ENCODE peak calls at places on chromosomes 6 and 20, in nine cellular contexts. S is H9, Y is cardiac fibroblast, Z is transverse colon, M is A549, A is astrocyte of the spinal cord, T is adrenal gland, X is nephron progenitor cell, U is BJ. N is an unnamed sample.

GRCh38 chr6:38805682-38806081 is 90.6 kb downstream of the DNAH8 start:
- DNase-seq in S (no peak), Y (no peak), Z (no peak), M (no peak), A (no peak), T (no peak), X (no peak), U (no peak), N (no peak)

GRCh38 chr6:81736428-81736827 is 16.1 kb downstream of the TENT5A start:
- DNase-seq in S (no peak), Y (no peak), Z (no peak), M (no peak), A (no peak), T (no peak), X (no peak), U (no peak), N (no peak)

GRCh38 chr6:118313208-118313607 is 234.9 kb upstream of the PLN start:
- DNase-seq in S (no peak), Y (no peak), Z (no peak), M (no peak), A (no peak), T (no peak), X (no peak), U (no peak), N (no peak)

GRCh38 chr6:106056060-106056737 is 29.9 kb upstream of the PRDM1 start:
- DNase-seq in S (no peak), Y (no peak), Z (no peak), M (no peak), A (no peak), T (no peak), X (no peak), U (no peak), N (no peak)

GRCh38 chr20:4046926-4047325 is 31.6 kb upstream of the RNF24 start:
- DNase-seq in S (no peak), Y (no peak), Z (no peak), M (no peak), A (no peak), T (no peak), X (no peak), U (no peak), N (no peak)

GRCh38 chr6:130775421-130776012 is 51.7 kb upstream of the SMLR1 start:
- DNase-seq in S (no peak), Y (no peak), Z (no peak), M (no peak), A (no peak), T (no peak), X (no peak), U (no peak), N (no peak)

GRCh38 chr6:163820745-163821456 is 406.4 kb downstream of the QKI start:
- DNase-seq in S (no peak), Y (no peak), Z (no peak), M (no peak), A (no peak), T (no peak), X (no peak), U (no peak), N (peak; percentile 33)

GRCh38 chr20:48102821-48103635 is 317.7 kb upstream of the SULF2 start:
- DNase-seq in S (no peak), Y (peak; percentile 87), Z (no peak), M (no peak), A (peak; percentile 2), T (no peak), X (no peak), U (no peak), N (peak; percentile 32)

GRCh38 chr6:12313992-12314589 is 23.9 kb downstream of the EDN1 start:
- DNase-seq in S (no peak), Y (peak; percentile 47), Z (peak; percentile 38), M (peak; percentile 95), A (no peak), T (no peak), X (no peak), U (no peak), N (no peak)

GRCh38 chr6:105459049-105459448 is 56.2 kb upstream of the PREP start:
- DNase-seq in S (no peak), Y (no peak), Z (no peak), M (no peak), A (peak; percentile 26), T (no peak), X (no peak), U (no peak), N (no peak)

GRCh38 chr6:4323322-4323721 is 187.9 kb upstream of the ECI2 start:
- DNase-seq in S (no peak), Y (no peak), Z (no peak), M (no peak), A (no peak), T (no peak), X (no peak), U (no peak), N (no peak)

GRCh38 chr6:112618796-112619195 is 271.7 kb downstream of the RFPL4B start:
- DNase-seq in S (peak; percentile 36), Y (no peak), Z (no peak), M (no peak), A (no peak), T (no peak), X (peak; percentile 11), U (no peak), N (peak; percentile 26)
- TF ChIP-seq CTCF in S (peak; percentile 63), Y (no peak), Z (no peak), M (no peak), A (peak; percentile 6), T (no peak), X (no peak), U (peak; percentile 35), N (no peak)

DNA sequence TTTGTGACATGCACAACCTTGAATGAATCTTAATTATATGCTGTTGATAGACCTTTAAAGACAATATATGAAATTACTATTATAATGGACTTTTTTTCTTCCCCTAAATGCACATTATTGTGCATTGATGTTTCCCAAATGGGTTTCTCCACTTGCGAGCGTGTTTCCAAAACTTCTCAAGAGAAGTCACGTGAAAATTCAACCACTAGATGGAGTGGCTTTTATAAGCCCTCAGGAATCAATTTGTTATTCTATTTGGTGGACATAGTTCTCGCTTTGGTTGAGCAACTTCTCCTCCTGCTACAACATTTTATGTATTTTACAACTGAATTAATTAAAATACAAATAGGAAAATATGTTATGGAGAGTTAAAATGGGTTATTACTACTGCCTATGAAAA is 9.0 kb downstream of the CNR1 start:
- DNase-seq in S (no peak), Y (no peak), Z (no peak), M (no peak), A (no peak), T (no peak), X (no peak), U (no peak), N (no peak)
- TF ChIP-seq CTCF in S (peak; percentile 53), Y (no peak), Z (no peak), M (no peak), A (peak; percentile 8), T (no peak), X (peak; percentile 18), U (no peak), N (no peak)

GRCh38 chr6:33250731-33251130 is 20.9 kb downstream of the VPS52 start:
- DNase-seq in S (no peak), Y (no peak), Z (no peak), M (no peak), A (no peak), T (no peak), X (no peak), U (no peak), N (no peak)

GRCh38 chr6:33248643-33248931 is 23.1 kb downstream of the VPS52 start:
- DNase-seq in S (no peak), Y (peak; percentile 64), Z (no peak), M (no peak), A (no peak), T (no peak), X (no peak), U (no peak), N (no peak)

GRCh38 chr6:33247977-33248642 is 23.6 kb downstream of the VPS52 start:
- DNase-seq in S (peak; percentile 90), Y (peak; percentile 90), Z (peak; percentile 94), M (peak; percentile 79), A (peak; percentile 83), T (peak; percentile 90), X (peak; percentile 96), U (no peak), N (peak; percentile 92)

GRCh38 chr6:33249732-33250625 is 21.7 kb downstream of the VPS52 start:
- DNase-seq in S (no peak), Y (peak; percentile 69), Z (no peak), M (no peak), A (peak; percentile 76), T (peak; percentile 54), X (peak; percentile 36), U (peak; percentile 75), N (peak; percentile 65)

DNA sequence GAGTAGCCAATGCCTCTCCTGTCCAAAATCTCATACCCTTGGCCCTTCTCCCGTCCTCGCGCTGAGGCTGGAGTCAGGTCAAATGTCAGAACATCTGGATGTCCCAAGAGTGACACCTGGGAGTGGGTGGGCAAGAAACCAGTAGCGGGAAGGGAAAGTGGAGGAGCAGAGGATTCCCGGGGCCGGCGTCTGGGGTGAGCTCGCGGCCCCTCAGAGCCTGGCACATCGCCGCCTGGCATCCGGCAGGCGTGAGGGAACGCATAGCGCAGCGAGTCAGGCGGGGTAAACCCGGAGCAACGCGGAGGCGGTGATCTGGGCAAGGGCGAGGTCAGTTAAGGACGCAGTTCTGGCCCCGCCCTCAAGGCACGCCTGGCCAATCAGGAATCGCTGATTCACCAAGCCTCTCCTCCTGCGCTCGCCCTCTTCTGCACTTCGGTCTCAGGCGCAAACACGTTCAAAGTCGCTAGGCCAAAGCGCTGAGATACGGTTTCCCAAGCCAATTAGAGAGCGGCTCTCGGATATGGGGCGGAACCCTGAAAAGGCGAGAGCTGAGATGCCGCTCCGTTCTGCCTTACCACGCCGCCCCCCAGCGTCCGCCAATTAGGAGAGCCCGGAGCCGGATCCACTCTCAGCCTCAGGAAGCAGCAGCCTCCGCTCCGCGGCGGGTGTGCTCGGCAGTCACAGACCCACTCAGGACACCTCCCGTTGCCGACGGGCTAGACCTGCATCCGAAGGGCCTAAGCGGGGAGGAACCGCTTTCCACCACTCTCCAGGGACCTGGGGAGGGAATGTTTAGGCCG is 22.5 kb downstream of the VPS52 start:
- DNase-seq in S (peak; percentile 99), Y (peak; percentile 100), Z (peak; percentile 99), M (peak; percentile 97), A (peak; percentile 99), T (peak; percentile 99), X (peak; percentile 96), U (peak; percentile 98), N (peak; percentile 96)
- TF ChIP-seq CTCF in S (no peak), Y (no peak), Z (no peak), M (no peak), A (peak; percentile 20), T (no peak), X (no peak), U (peak; percentile 25), N (no peak)

DNA sequence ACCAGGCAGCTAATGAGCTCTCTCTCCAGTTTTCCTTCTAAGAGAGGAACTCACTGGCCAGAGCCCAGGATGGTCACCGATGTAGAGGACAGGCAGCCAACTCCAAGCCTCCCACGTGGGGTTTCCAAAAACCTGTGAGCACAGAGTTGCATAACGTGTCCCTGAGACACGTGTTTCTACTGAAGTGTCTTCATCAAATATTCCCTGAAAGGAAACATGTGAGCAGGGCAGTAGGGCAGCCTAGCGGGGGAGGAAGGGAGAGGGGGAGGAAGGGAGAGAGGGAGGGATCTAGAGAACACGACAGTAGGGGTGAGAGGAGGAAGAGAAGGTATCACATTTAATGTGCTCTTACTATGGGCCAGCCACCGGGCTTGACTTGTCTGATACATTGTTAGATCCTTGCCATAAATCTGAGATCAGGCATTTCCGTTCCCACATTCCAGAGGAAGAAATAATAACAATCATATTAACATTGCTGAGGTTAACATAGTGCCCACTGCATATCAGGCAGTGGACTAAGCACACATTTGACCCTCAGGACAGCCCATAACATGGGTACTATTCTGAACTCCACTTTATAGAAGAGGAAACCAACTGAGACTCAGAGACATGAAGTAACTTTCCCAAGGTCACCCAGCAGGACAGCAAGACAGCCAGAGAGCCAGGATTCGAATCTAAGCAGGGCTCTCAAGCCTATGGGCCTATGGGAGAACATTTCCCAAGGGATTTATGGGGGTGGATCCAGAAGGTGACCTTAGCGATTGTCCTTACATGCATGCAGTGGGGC is 4.5 kb upstream of the SYS1 start:
- DNase-seq in S (no peak), Y (peak; percentile 92), Z (peak; percentile 73), M (no peak), A (peak; percentile 60), T (peak; percentile 96), X (no peak), U (peak; percentile 72), N (no peak)
- TF ChIP-seq CTCF in S (no peak), Y (no peak), Z (no peak), M (no peak), A (no peak), T (no peak), X (no peak), U (no peak), N (no peak)

N was measured in glutamatergic neuron.